ENCODE peak calls at places on chromosome 19, in seven cellular contexts. W, X, I, P, Y, U and S are unnamed samples.
A peak's percentile ranks its signal among the peaks of the same experiment; 100 is the strongest.

GRCh38 chr19:13095934-13096890 is 6.4 kb downstream of the LYL1 start:
- DNase-seq in W (no peak), X (peak; percentile 90), I (no peak), P (no peak), Y (peak; percentile 90), U (no peak), S (peak; percentile 77)

GRCh38 chr19:53182202-53182601 is 11.0 kb downstream of the ZNF665 start:
- DNase-seq in W (no peak), X (no peak), I (no peak), P (no peak), Y (no peak), U (no peak), S (no peak)

GRCh38 chr19:48683349-48683748 is 10.5 kb upstream of the NTN5 start:
- DNase-seq in W (no peak), X (no peak), I (no peak), P (no peak), Y (no peak), U (no peak), S (no peak)

GRCh38 chr19:21084343-21084742 is 2.3 kb downstream of the ZNF714 start:
- DNase-seq in W (no peak), X (no peak), I (no peak), P (no peak), Y (no peak), U (no peak), S (no peak)

GRCh38 chr19:14603990-14604387 is 21.1 kb downstream of the CLEC17A start:
- DNase-seq in W (no peak), X (no peak), I (no peak), P (no peak), Y (no peak), U (no peak), S (no peak)

GRCh38 chr19:32570081-32570785 is 10.8 kb upstream of the PDCD5 start:
- DNase-seq in W (peak; percentile 48), X (peak; percentile 46), I (peak; percentile 31), P (no peak), Y (peak; percentile 85), U (peak; percentile 56), S (peak; percentile 69)

GRCh38 chr19:6720369-6721112 is at the start of gene C3:
- DNase-seq in W (peak; percentile 32), X (no peak), I (peak; percentile 44), P (peak; percentile 93), Y (no peak), U (no peak), S (peak; percentile 92)

GRCh38 chr19:17972230-17972629 is 5.3 kb downstream of the KCNN1 start:
- DNase-seq in W (no peak), X (no peak), I (no peak), P (no peak), Y (no peak), U (no peak), S (no peak)

GRCh38 chr19:37654525-37654832 is 786 bp downstream of the ZFP30 start:
- DNase-seq in W (no peak), X (no peak), I (no peak), P (no peak), Y (peak; percentile 58), U (no peak), S (no peak)

GRCh38 chr19:53037101-53038097 is 7.1 kb upstream of the ERVV-2 start:
- DNase-seq in W (no peak), X (peak; percentile 47), I (no peak), P (no peak), Y (peak; percentile 87), U (no peak), S (no peak)

GRCh38 chr19:32652893-32653625 is 21.9 kb downstream of the ANKRD27 start:
- DNase-seq in W (peak; percentile 88), X (no peak), I (peak; percentile 59), P (no peak), Y (no peak), U (peak; percentile 66), S (peak; percentile 85)

GRCh38 chr19:58366576-58367430 is 4.3 kb upstream of the ZNF497 start:
- DNase-seq in W (no peak), X (no peak), I (no peak), P (no peak), Y (peak; percentile 51), U (no peak), S (no peak)

GRCh38 chr19:574658-575526 is 2.5 kb downstream of the BSG start:
- DNase-seq in W (peak; percentile 69), X (peak; percentile 90), I (no peak), P (no peak), Y (peak; percentile 16), U (no peak), S (no peak)

GRCh38 chr19:1268392-1269064 is 604 bp upstream of the CIRBP start:
- DNase-seq in W (no peak), X (no peak), I (no peak), P (no peak), Y (no peak), U (no peak), S (peak; percentile 77)

GRCh38 chr19:28425431-28425931 is 787.5 kb downstream of the UQCRFS1 start:
- DNase-seq in W (no peak), X (no peak), I (no peak), P (no peak), Y (no peak), U (no peak), S (no peak)

GRCh38 chr19:18760440-18761383 is 30.4 kb downstream of the COMP start:
- DNase-seq in W (no peak), X (no peak), I (no peak), P (no peak), Y (no peak), U (no peak), S (no peak)

GRCh38 chr19:13964776-13965175 is 12.5 kb downstream of the DCAF15 start:
- DNase-seq in W (no peak), X (no peak), I (no peak), P (no peak), Y (no peak), U (no peak), S (no peak)

GRCh38 chr19:7868326-7868670 is 5.9 kb downstream of the PRR36 start:
- DNase-seq in W (peak; percentile 32), X (no peak), I (no peak), P (no peak), Y (peak; percentile 83), U (no peak), S (no peak)

GRCh38 chr19:28556371-28556770 is 656.6 kb downstream of the UQCRFS1 start:
- DNase-seq in W (no peak), X (no peak), I (no peak), P (peak; percentile 87), Y (no peak), U (no peak), S (no peak)

GRCh38 chr19:56314018-56314583 is 538 bp downstream of the ZSCAN5A start:
- DNase-seq in W (no peak), X (peak; percentile 23), I (no peak), P (no peak), Y (peak; percentile 63), U (no peak), S (no peak)

GRCh38 chr19:18683955-18684641 is 618 bp downstream of the CRTC1 start:
- DNase-seq in W (no peak), X (no peak), I (no peak), P (no peak), Y (no peak), U (no peak), S (no peak)

GRCh38 chr19:10881403-10882107 is 10.2 kb downstream of the CARM1 start:
- DNase-seq in W (no peak), X (peak; percentile 58), I (no peak), P (no peak), Y (peak; percentile 58), U (no peak), S (no peak)
- H3K4me1 ChIP-seq in W (peaks cover 72% of the 10 kb centered on the region), X (peaks cover 53% of the 10 kb centered on the region), I (no peaks in the 10 kb centered on the region), P (peaks cover 75% of the 10 kb centered on the region), Y (peaks cover 63% of the 10 kb centered on the region), U (peaks cover 44% of the 10 kb centered on the region), S (peaks cover 82% of the 10 kb centered on the region)

GRCh38 chr19:42352893-42353259 is 27.4 kb downstream of the MEGF8 start:
- DNase-seq in W (no peak), X (no peak), I (no peak), P (no peak), Y (no peak), U (no peak), S (no peak)

GRCh38 chr19:42350417-42350816 is 25.0 kb downstream of the MEGF8 start:
- DNase-seq in W (no peak), X (no peak), I (no peak), P (no peak), Y (no peak), U (no peak), S (no peak)

GRCh38 chr19:42349378-42350107 is 24.1 kb downstream of the MEGF8 start:
- DNase-seq in W (no peak), X (no peak), I (no peak), P (no peak), Y (no peak), U (no peak), S (no peak)

GRCh38 chr19:42352216-42352892 is 26.9 kb downstream of the MEGF8 start:
- DNase-seq in W (no peak), X (peak; percentile 26), I (peak; percentile 48), P (no peak), Y (peak; percentile 42), U (no peak), S (no peak)

DNA sequence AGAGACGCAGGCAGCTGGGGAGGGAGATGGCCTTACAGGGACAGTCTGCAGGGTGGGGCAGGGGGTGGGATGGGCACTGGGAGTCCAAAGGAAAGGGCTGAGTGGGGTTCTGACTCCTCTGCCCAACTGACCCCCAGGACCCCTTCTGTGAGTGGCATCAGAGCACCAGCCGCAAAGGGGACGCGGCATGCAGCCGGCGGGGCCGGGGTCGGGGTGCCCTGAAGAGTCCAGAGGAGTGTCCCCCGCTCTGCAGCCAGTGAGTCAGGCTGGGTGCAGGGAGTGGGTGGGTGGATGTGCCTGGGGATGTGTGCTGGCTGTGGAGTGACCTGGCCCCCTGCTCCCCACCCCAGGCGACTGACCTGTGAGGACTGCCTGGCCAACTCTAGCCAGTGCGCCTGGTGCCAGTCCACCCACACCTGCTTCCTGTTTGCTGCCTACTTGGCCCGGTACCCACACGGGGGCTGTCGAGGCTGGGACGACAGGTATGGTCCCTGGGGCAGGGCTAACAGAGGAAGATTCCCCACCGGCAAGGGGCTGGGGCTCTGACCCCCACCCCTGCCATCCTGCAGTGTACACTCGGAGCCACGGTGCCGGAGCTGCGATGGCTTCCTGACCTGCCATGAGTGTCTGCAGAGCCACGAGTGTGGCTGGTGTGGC is 25.8 kb downstream of the MEGF8 start:
- DNase-seq in W (no peak), X (no peak), I (no peak), P (no peak), Y (no peak), U (no peak), S (no peak)
- H3K27ac ChIP-seq in W (no peak overlapping the region), X (no peak overlapping the region), I (no peak overlapping the region), P (no peak overlapping the region), Y (no peak overlapping the region), U (no peak overlapping the region), S (no peak overlapping the region)

GRCh38 chr19:42092350-42092749 is 16.4 kb downstream of the ZNF574 start:
- DNase-seq in W (peak; percentile 45), X (peak; percentile 39), I (no peak), P (no peak), Y (peak; percentile 82), U (peak; percentile 65), S (no peak)
- TF ChIP-seq POLR2AphosphoS5 in W (no peak), X (no peak), I (peak; percentile 19), P (peak; percentile 39), Y (no peak), U (no peak), S (no peak)

GRCh38 chr19:29673451-29674371 is 8.4 kb downstream of the PLEKHF1 start:
- DNase-seq in W (no peak), X (no peak), I (no peak), P (no peak), Y (no peak), U (no peak), S (peak; percentile 59)
- H3K4me1 ChIP-seq in W (peaks cover 87% of the 10 kb centered on the region), X (peaks cover 16% of the 10 kb centered on the region), I (peaks cover 20% of the 10 kb centered on the region), P (peaks cover 96% of the 10 kb centered on the region), Y (no peaks in the 10 kb centered on the region), U (peaks cover 3% of the 10 kb centered on the region), S (peaks cover 45% of the 10 kb centered on the region)